ENCODE peak calls at places on chromosome 16, in four cellular contexts. P, M, S and L are unnamed samples.

GRCh38 chr16:59899940-59900339 is 1165.8 kb upstream of the GOT2 start:
- DNase-seq in P (no peak), M (no peak), S (no peak), L (no peak)

GRCh38 chr16:56944954-56945839 is 13.3 kb downstream of the HERPUD1 start:
- DNase-seq in P (no peak), M (peak; percentile 62), S (no peak), L (no peak)

GRCh38 chr16:87470332-87470731 is 22.5 kb downstream of the ZCCHC14 start:
- DNase-seq in P (no peak), M (no peak), S (no peak), L (no peak)

GRCh38 chr16:50268352-50268751 is 2.0 kb downstream of the ADCY7 start:
- DNase-seq in P (no peak), M (no peak), S (no peak), L (no peak)

GRCh38 chr16:64356267-64356666 is 765.6 kb downstream of the CDH11 start:
- DNase-seq in P (no peak), M (no peak), S (peak; percentile 50), L (no peak)

GRCh38 chr16:66365588-66365987 is 903 bp upstream of the CDH5 start:
- DNase-seq in P (peak; percentile 62), M (no peak), S (no peak), L (peak; percentile 66)

GRCh38 chr16:50802000-50802399 is 60.1 kb downstream of the CYLD start:
- DNase-seq in P (no peak), M (no peak), S (no peak), L (no peak)

GRCh38 chr16:57624044-57624688 is 4.3 kb upstream of the ADGRG1 start:
- DNase-seq in P (no peak), M (no peak), S (no peak), L (no peak)

GRCh38 chr16:27922433-27922832 is 141.1 kb downstream of the GSG1L start:
- DNase-seq in P (no peak), M (no peak), S (no peak), L (no peak)

GRCh38 chr16:16797239-16797638 is 418.3 kb downstream of the NPIPA7 start:
- DNase-seq in P (no peak), M (no peak), S (peak; percentile 21), L (no peak)

GRCh38 chr16:13517856-13518255 is 402.1 kb upstream of the ERCC4 start:
- DNase-seq in P (no peak), M (no peak), S (no peak), L (no peak)

GRCh38 chr16:46830417-46830901 is 521 bp downstream of the C16orf87 start:
- DNase-seq in P (no peak), M (peak; percentile 41), S (peak; percentile 56), L (peak; percentile 76)

GRCh38 chr16:47778106-47778803 is 317.1 kb downstream of the PHKB start:
- DNase-seq in P (no peak), M (no peak), S (no peak), L (no peak)

GRCh38 chr16:75376475-75376907 is 56.8 kb downstream of the CFDP1 start:
- DNase-seq in P (no peak), M (no peak), S (peak; percentile 45), L (no peak)

GRCh38 chr16:17235147-17235817 is 235.5 kb downstream of the XYLT1 start:
- DNase-seq in P (no peak), M (no peak), S (no peak), L (no peak)

GRCh38 chr16:60013076-60013475 is 1279.0 kb upstream of the GOT2 start:
- DNase-seq in P (no peak), M (no peak), S (no peak), L (no peak)

GRCh38 chr16:70695351-70696070 is 9.7 kb upstream of the MTSS2 start:
- DNase-seq in P (no peak), M (no peak), S (no peak), L (peak; percentile 78)

GRCh38 chr16:3570420-3571062 is 6.7 kb downstream of the NLRC3 start:
- DNase-seq in P (no peak), M (no peak), S (no peak), L (no peak)

GRCh38 chr16:86090461-86091170 is 191.7 kb downstream of the IRF8 start:
- DNase-seq in P (no peak), M (no peak), S (no peak), L (no peak)

GRCh38 chr16:74738134-74738541 is 36.5 kb downstream of the FA2H start:
- DNase-seq in P (no peak), M (no peak), S (peak; percentile 76), L (no peak)

GRCh38 chr16:15575293-15576049 is 67.5 kb downstream of the MARF1 start:
- DNase-seq in P (no peak), M (no peak), S (no peak), L (no peak)

GRCh38 chr16:86579268-86580062 is 1.1 kb downstream of the FOXL1 start:
- DNase-seq in P (no peak), M (no peak), S (no peak), L (peak; percentile 80)

GRCh38 chr16:80614908-80615696 is 74.3 kb downstream of the DYNLRB2 start:
- DNase-seq in P (no peak), M (no peak), S (peak; percentile 28), L (no peak)

GRCh38 chr16:58098207-58099096 is 30.7 kb downstream of the CFAP20 start:
- DNase-seq in P (no peak), M (no peak), S (peak; percentile 40), L (no peak)

GRCh38 chr16:8355714-8356113 is 234.6 kb downstream of the TMEM114 start:
- DNase-seq in P (no peak), M (no peak), S (peak; percentile 32), L (no peak)

GRCh38 chr16:4450921-4451619 is 23.4 kb downstream of the NMRAL1 start:
- DNase-seq in P (no peak), M (no peak), S (no peak), L (no peak)

GRCh38 chr16:12340151-12340733 is 363.7 kb downstream of the SNX29 start:
- DNase-seq in P (no peak), M (peak; percentile 59), S (peak; percentile 69), L (no peak)

GRCh38 chr16:80741716-80742115 is 62.7 kb downstream of the CDYL2 start:
- DNase-seq in P (no peak), M (no peak), S (no peak), L (no peak)

GRCh38 chr16:29857133-29857760 is 5.8 kb downstream of the CDIPT start:
- DNase-seq in P (no peak), M (no peak), S (no peak), L (no peak)

GRCh38 chr16:67181346-67181745 is 2.4 kb downstream of the MATCAP1 start:
- DNase-seq in P (no peak), M (peak; percentile 45), S (no peak), L (peak; percentile 74)

GRCh38 chr16:79362312-79362970 is 238.1 kb downstream of the MAF start:
- DNase-seq in P (no peak), M (no peak), S (no peak), L (no peak)

GRCh38 chr16:70572050-70572925 is 48.7 kb downstream of the SF3B3 start:
- DNase-seq in P (no peak), M (no peak), S (no peak), L (no peak)

GRCh38 chr16:2515180-2515803 is 1.5 kb downstream of the ATP6V0C start:
- DNase-seq in P (no peak), M (peak; percentile 21), S (no peak), L (peak; percentile 53)

GRCh38 chr16:56606071-56606687 is 2.2 kb upstream of the MT2A start:
- DNase-seq in P (peak; percentile 81), M (peak; percentile 38), S (peak; percentile 53), L (peak; percentile 67)

GRCh38 chr16:86942469-86943175 is 364.3 kb downstream of the FOXL1 start:
- DNase-seq in P (no peak), M (no peak), S (no peak), L (no peak)

GRCh38 chr16:52921104-52921503 is 131.6 kb downstream of the CHD9NB start:
- DNase-seq in P (no peak), M (no peak), S (no peak), L (no peak)
- H3K27ac ChIP-seq in P (no peak overlapping the region), M (no peak overlapping the region), S (no peak overlapping the region), L (no peak overlapping the region)

DNA sequence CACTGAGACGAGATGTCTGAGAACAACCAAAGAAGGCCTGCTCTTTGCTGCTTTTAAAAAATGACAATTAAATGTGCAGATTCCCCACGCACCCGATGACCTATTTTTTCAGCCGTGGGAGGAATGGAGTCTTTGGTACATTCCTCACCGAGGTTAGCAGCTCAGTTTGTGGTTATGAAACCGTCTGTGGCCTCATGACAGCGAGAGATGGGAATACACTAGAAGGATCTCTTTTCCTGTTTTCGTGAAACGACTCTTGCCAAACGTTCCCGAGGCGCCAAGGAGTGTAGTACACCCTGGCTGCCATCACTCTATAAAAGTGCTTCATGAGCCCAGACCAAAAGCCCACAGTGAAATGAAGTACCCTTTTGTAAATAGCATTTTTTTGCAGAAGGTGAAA is 87.8 kb downstream of the CRISPLD2 start:
- DNase-seq in P (peak; percentile 79), M (peak; percentile 28), S (no peak), L (peak; percentile 73)
- H3K27ac ChIP-seq in P (no peak overlapping the region), M (no peak overlapping the region), S (peak overlapping the region; percentile 61), L (no peak overlapping the region)

GRCh38 chr16:82061861-82062525 is 26.9 kb downstream of the HSD17B2 start:
- DNase-seq in P (no peak), M (no peak), S (no peak), L (no peak)

GRCh38 chr16:82059983-82060421 is 24.9 kb downstream of the HSD17B2 start:
- DNase-seq in P (no peak), M (no peak), S (no peak), L (no peak)

GRCh38 chr16:82059161-82059982 is 24.3 kb downstream of the HSD17B2 start:
- DNase-seq in P (no peak), M (no peak), S (no peak), L (no peak)

GRCh38 chr16:82063456-82064082 is 28.5 kb downstream of the HSD17B2 start:
- DNase-seq in P (no peak), M (no peak), S (no peak), L (no peak)

GRCh38 chr16:82062645-82063058 is 27.6 kb downstream of the HSD17B2 start:
- DNase-seq in P (no peak), M (no peak), S (peak; percentile 62), L (no peak)
- H3K27ac ChIP-seq in P (no peak overlapping the region), M (no peak overlapping the region), S (peak overlapping the region; percentile 92), L (no peak overlapping the region)

GRCh38 chr16:54654429-54654828 is 276.2 kb upstream of the IRX5 start:
- DNase-seq in P (no peak), M (no peak), S (no peak), L (no peak)
- H3K27ac ChIP-seq in P (peak overlapping the region; percentile 75), M (no peak overlapping the region), S (no peak overlapping the region), L (no peak overlapping the region)

DNA sequence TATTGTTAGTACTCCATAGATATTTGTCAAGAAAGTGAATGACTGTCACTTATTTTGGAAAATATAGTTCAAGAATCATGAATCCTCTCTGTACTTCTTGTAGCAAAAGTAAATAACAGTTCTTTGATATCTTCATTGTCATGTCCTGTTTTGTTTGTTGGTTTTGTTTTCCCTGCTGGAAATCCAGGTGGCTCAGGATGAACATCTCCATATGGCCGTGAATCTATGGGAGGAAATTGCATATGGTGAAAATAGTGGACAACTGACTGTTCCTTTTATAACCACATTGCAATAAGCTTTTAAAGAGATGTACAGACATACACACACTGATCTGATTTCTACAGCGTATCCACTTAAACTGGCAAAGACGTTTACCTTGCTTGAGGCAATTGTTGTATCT is 637.0 kb upstream of the RBFOX1 start:
- DNase-seq in P (no peak), M (no peak), S (no peak), L (no peak)
- H3K27ac ChIP-seq in P (no peak overlapping the region), M (no peak overlapping the region), S (no peak overlapping the region), L (no peak overlapping the region)

GRCh38 chr16:26598061-26598460 is 468.7 kb upstream of the C16orf82 start:
- DNase-seq in P (no peak), M (no peak), S (peak; percentile 10), L (no peak)
- H3K27ac ChIP-seq in P (no peak overlapping the region), M (no peak overlapping the region), S (no peak overlapping the region), L (no peak overlapping the region)